ENCODE peak calls at places on chromosomes 6 and 20, in nine cellular contexts. J, U, E, I, N, C, R, Q and K are unnamed samples. For H3K27me3 and H3K36me3, the result is how much of the 10 kb centered on the place peaks cover.

GRCh38 chr6:27867941-27868705 is 44.1 kb downstream of the OR2B2 start:
- DNase-seq in E (no peak), I (no peak), J (no peak), N (no peak), R (no peak), Q (no peak), U (no peak), C (no peak), K (peak)

GRCh38 chr6:157227202-157228166 is 95.8 kb downstream of the TMEM242 start:
- DNase-seq in C (no peak), R (no peak), U (no peak), Q (no peak), J (peak), E (peak), I (no peak), N (no peak), K (peak)

GRCh38 chr6:43263314-43264178 is 20.3 kb downstream of the TTBK1 start:
- DNase-seq in N (peak), C (peak), R (peak), E (peak), J (peak), U (peak), I (peak), Q (peak), K (peak)

GRCh38 chr6:30685157-30685976 is 1.1 kb downstream of the PPP1R18 start:
- DNase-seq in J (peak), N (peak), C (no peak), R (no peak), E (peak), Q (no peak), U (no peak), I (no peak), K (no peak)

GRCh38 chr6:133997267-133997666 is 44.2 kb downstream of the TBPL1 start:
- DNase-seq in N (no peak), C (no peak), I (no peak), R (no peak), E (no peak), Q (no peak), J (no peak), U (no peak), K (no peak)

GRCh38 chr6:106220485-106220884 is 105.1 kb downstream of the ATG5 start:
- DNase-seq in I (no peak), C (no peak), J (no peak), N (no peak), E (no peak), Q (no peak), R (no peak), U (no peak), K (no peak)

GRCh38 chr6:162721404-162721687 is 6.2 kb downstream of the PRKN start:
- DNase-seq in U (no peak), I (no peak), R (no peak), N (no peak), E (no peak), Q (no peak), J (peak), C (no peak), K (no peak)

GRCh38 chr20:47854687-47855212 is 69.5 kb upstream of the SULF2 start:
- DNase-seq in R (no peak), I (peak), C (no peak), J (peak), N (no peak), Q (no peak), E (peak), U (no peak), K (peak)

GRCh38 chr6:3397229-3398164 is 59.4 kb downstream of the SLC22A23 start:
- DNase-seq in J (no peak), N (no peak), Q (no peak), U (no peak), C (no peak), E (no peak), R (peak), I (no peak), K (no peak)

GRCh38 chr6:132715204-132715603 is 1.3 kb upstream of the VNN1 start:
- DNase-seq in R (peak), I (peak), Q (no peak), E (peak), U (no peak), J (peak), C (peak), N (no peak), K (peak)

GRCh38 chr6:18148304-18149025 is 6.4 kb downstream of the TPMT start:
- DNase-seq in U (no peak), N (no peak), Q (no peak), I (no peak), C (no peak), E (peak), R (peak), J (peak), K (no peak)

GRCh38 chr6:84227044-84227433 is 404 bp downstream of the CEP162 start:
- DNase-seq in C (no peak), J (no peak), I (peak), R (no peak), Q (no peak), N (no peak), U (no peak), E (peak), K (no peak)

GRCh38 chr6:165766457-165766856 is 103.4 kb upstream of the PDE10A start:
- DNase-seq in Q (no peak), E (no peak), U (no peak), N (no peak), I (no peak), R (no peak), C (no peak), J (no peak), K (no peak)

DNA sequence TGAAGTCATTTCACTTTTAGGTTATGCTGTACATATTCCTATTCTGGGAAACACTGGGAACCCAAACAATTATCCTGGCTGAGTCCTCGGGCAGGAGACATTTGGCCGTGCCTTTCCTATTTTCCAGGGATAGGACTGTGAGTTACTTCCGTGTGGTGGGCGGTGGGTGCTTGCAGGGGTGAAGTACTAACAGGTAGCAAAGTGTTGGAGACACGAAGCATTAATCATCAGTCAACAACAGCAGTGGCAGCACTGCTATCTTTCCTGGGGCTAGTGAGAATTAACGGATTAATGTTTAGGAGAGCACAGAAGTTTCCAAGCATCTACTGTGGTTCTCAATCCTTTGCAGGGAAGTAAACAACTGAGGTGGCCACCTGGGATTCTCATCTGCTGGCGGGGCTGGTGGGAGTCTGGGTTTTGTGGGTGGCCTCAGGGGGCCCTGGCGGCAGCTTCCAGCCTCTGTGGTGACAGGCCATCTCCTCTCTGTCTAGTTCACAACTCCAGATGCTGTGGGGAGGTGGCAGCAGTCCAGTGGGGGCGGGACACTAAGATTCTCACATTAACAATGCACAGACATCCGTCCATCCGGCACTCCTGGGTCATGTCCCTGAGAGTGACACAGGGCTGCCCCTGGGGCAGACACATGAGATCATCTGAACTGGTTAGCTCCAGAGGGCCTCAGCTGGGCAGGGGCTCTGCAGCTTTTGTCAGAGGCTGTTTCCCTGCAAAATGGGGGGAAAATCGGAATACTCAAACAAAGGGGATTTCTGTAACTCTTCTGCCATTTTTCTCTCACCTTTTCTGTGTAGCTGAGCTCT is 90.9 kb downstream of the GJA10 start:
- DNase-seq in U (no peak), E (peak), C (peak), R (peak), J (peak), I (peak), N (no peak), Q (no peak), K (peak)
- H3K4me3 ChIP-seq in U (no peak), E (peak), C (no peak), R (no peak), J (no peak), I (no peak), N (no peak), Q (no peak), K (no peak)

GRCh38 chr6:135814043-135814442 is 37.5 kb upstream of the PDE7B start:
- DNase-seq in Q (no peak), E (no peak), R (no peak), I (no peak), J (no peak), C (peak), U (no peak), N (no peak), K (no peak)
- H3K27me3 ChIP-seq in Q (under half), E (under half), R (under half), I (under half), J (under half), C (under half), U (under half), N (under half), K (under half)

DNA sequence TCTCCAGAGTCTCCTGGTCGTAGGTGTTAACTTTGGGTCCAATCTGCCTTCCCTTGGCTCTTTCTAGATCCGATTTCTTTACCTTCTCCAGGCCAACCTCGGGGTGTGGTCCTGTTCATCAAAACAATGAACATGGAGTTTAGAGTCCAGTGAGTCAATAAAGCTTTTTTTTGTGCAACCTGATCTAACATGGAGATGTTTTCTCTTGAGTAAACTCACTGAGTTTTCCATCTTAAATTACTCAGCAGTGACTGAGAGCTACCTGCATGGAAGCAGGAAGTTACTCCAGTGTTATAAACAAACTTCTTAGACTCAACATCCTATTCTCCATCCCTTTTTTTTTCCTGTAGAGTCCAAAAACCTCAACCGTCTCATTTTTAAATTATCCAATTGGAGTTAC is 14.9 kb upstream of the SLC22A1 start:
- DNase-seq in I (no peak), E (no peak), N (no peak), Q (no peak), R (no peak), C (no peak), U (no peak), J (no peak), K (no peak)
- H3K36me3 ChIP-seq in I (under half), E (under half), N (under half), Q (under half), R (under half), C (under half), U (under half), J (half or more), K (under half)

GRCh38 chr20:60349418-60349817 is 391.2 kb downstream of the CDH26 start:
- DNase-seq in I (no peak), J (no peak), N (no peak), Q (no peak), C (no peak), R (no peak), U (no peak), E (no peak), K (no peak)

GRCh38 chr20:60354181-60354580 is 396.0 kb downstream of the CDH26 start:
- DNase-seq in U (no peak), Q (no peak), J (no peak), I (no peak), R (no peak), E (no peak), N (no peak), C (no peak), K (no peak)

GRCh38 chr20:60352580-60352979 is 394.4 kb downstream of the CDH26 start:
- DNase-seq in U (no peak), R (no peak), E (no peak), J (no peak), I (no peak), Q (no peak), N (no peak), C (no peak), K (no peak)

DNA sequence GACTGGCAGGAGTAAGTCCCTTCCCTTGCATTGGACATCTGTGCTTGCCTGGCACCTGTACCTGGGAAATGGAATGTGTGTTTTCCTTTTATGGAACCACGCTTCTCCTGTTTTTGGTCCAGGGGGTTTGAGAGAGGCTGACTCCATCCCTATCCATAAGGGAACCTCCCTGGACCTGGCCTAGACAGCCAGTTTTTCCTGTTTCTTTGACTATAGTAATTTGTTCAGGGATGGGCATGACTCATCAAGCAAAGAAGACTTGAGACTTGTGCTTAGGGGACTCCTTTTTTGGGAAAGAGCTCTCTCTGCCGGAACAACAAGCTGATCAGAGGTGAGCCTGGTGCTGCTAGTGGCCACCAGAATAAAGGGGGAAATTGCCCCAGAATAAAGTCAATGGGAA is 393.8 kb downstream of the CDH26 start:
- DNase-seq in I (no peak), Q (no peak), C (no peak), J (no peak), N (no peak), U (no peak), R (no peak), E (no peak), K (no peak)
- H3K4me3 ChIP-seq in I (no peak), Q (no peak), C (no peak), J (no peak), N (no peak), U (no peak), R (no peak), E (no peak), K (no peak)

GRCh38 chr20:63464289-63464635 is 8.2 kb downstream of the KCNQ2 start:
- DNase-seq in Q (no peak), J (no peak), U (no peak), C (no peak), N (no peak), I (no peak), E (no peak), R (no peak), K (no peak)
- H3K27me3 ChIP-seq in Q (under half), J (half or more), U (under half), C (under half), N (under half), I (under half), E (under half), R (under half), K (under half)

GRCh38 chr6:159686697-159687096 is 6.3 kb downstream of the SOD2 start:
- DNase-seq in Q (no peak), R (no peak), N (no peak), I (no peak), C (no peak), E (no peak), U (no peak), J (no peak), K (no peak)

GRCh38 chr6:159691133-159691962 is 1.7 kb downstream of the SOD2 start:
- DNase-seq in E (peak), R (peak), I (peak), N (no peak), Q (no peak), C (no peak), J (peak), U (peak), K (peak)

GRCh38 chr6:159692303-159693127 is 526 bp downstream of the SOD2 start:
- DNase-seq in N (peak), J (peak), U (peak), R (peak), C (peak), I (peak), E (peak), Q (peak), K (no peak)

GRCh38 chr6:159691963-159692287 is 1.1 kb downstream of the SOD2 start:
- DNase-seq in U (no peak), E (peak), N (no peak), C (no peak), R (no peak), I (no peak), J (peak), Q (no peak), K (peak)

DNA sequence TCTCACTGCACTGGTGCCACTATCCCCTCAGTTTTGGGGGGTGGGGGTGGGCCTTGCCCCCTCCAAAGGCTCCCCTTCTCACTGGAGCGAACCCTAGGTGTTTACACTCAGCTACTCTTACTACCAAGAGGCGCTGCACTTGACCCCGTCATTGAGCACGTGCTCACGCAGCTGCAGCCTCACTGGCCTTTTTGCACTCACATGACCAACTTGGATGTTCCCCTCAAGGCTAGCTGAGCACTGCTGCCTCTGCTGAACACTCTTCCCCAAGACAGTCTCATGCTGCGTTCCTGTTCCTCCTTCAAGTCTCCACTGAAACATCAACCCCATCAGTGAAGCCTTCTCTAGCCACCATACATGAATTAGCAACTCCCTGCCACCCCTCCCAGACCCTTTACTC is 4.1 kb downstream of the SOD2 start:
- DNase-seq in U (no peak), J (no peak), I (no peak), C (peak), E (no peak), Q (no peak), N (no peak), R (no peak), K (no peak)
- H3K36me3 ChIP-seq in U (under half), J (half or more), I (under half), C (half or more), E (under half), Q (under half), N (under half), R (under half), K (under half)